ENCODE peak calls at places on chromosomes 6 and 20, in seven cellular contexts. One of them, this sample, is unnamed.

GRCh38 chr20:53652859-53653520 is 59.4 kb upstream of the ZNF217 start:
- DNase-seq in bronchial epithelial cell: no peak
- DNase-seq in mucosa of descending colon: no peak
- DNase-seq in glutamatergic neuron: no peak
- DNase-seq in HCT116: no peak
- DNase-seq in activated B cell treated with CpG ODN at 0.5 μM for 24 hours: no peak
- DNase-seq in dorsolateral prefrontal cortex: no peak
- DNase-seq in this sample: no peak

GRCh38 chr6:9138856-9139426 is 703.6 kb upstream of the SLC35B3 start:
- DNase-seq in dorsolateral prefrontal cortex: no peak
- DNase-seq in glutamatergic neuron: no peak
- DNase-seq in HCT116: no peak
- DNase-seq in activated B cell treated with CpG ODN at 0.5 μM for 24 hours: no peak
- DNase-seq in bronchial epithelial cell: no peak
- DNase-seq in mucosa of descending colon: no peak
- DNase-seq in this sample: peak

GRCh38 chr6:160238786-160239751 is 19.6 kb downstream of the SLC22A2 start:
- DNase-seq in HCT116: no peak
- DNase-seq in activated B cell treated with CpG ODN at 0.5 μM for 24 hours: no peak
- DNase-seq in dorsolateral prefrontal cortex: no peak
- DNase-seq in bronchial epithelial cell: peak
- DNase-seq in mucosa of descending colon: no peak
- DNase-seq in glutamatergic neuron: no peak
- DNase-seq in this sample: peak

GRCh38 chr20:59939879-59940128 is 301 bp downstream of the PPP1R3D start:
- DNase-seq in glutamatergic neuron: peak
- DNase-seq in bronchial epithelial cell: no peak
- DNase-seq in mucosa of descending colon: peak
- DNase-seq in HCT116: no peak
- DNase-seq in activated B cell treated with CpG ODN at 0.5 μM for 24 hours: no peak
- DNase-seq in dorsolateral prefrontal cortex: no peak
- DNase-seq in this sample: no peak

GRCh38 chr20:15842872-15843271 is 730.4 kb downstream of the KIF16B start:
- DNase-seq in activated B cell treated with CpG ODN at 0.5 μM for 24 hours: no peak
- DNase-seq in dorsolateral prefrontal cortex: no peak
- DNase-seq in glutamatergic neuron: no peak
- DNase-seq in HCT116: no peak
- DNase-seq in bronchial epithelial cell: peak
- DNase-seq in mucosa of descending colon: no peak
- DNase-seq in this sample: no peak

GRCh38 chr6:101401792-101402617 is 8.5 kb downstream of the GRIK2 start:
- DNase-seq in HCT116: no peak
- DNase-seq in mucosa of descending colon: no peak
- DNase-seq in glutamatergic neuron: peak
- DNase-seq in dorsolateral prefrontal cortex: no peak
- DNase-seq in activated B cell treated with CpG ODN at 0.5 μM for 24 hours: no peak
- DNase-seq in bronchial epithelial cell: no peak
- DNase-seq in this sample: no peak

GRCh38 chr6:128641701-128642100 is 121.3 kb upstream of the PTPRK start:
- DNase-seq in dorsolateral prefrontal cortex: no peak
- DNase-seq in mucosa of descending colon: no peak
- DNase-seq in activated B cell treated with CpG ODN at 0.5 μM for 24 hours: no peak
- DNase-seq in HCT116: no peak
- DNase-seq in glutamatergic neuron: no peak
- DNase-seq in bronchial epithelial cell: peak
- DNase-seq in this sample: peak

GRCh38 chr20:25223179-25223661 is 24.7 kb upstream of the PYGB start:
- DNase-seq in HCT116: peak
- DNase-seq in dorsolateral prefrontal cortex: no peak
- DNase-seq in mucosa of descending colon: peak
- DNase-seq in bronchial epithelial cell: peak
- DNase-seq in activated B cell treated with CpG ODN at 0.5 μM for 24 hours: no peak
- DNase-seq in glutamatergic neuron: no peak
- DNase-seq in this sample: peak

GRCh38 chr6:166463363-166464067 is 80.8 kb upstream of the MPC1 start:
- DNase-seq in glutamatergic neuron: peak
- DNase-seq in bronchial epithelial cell: no peak
- DNase-seq in activated B cell treated with CpG ODN at 0.5 μM for 24 hours: no peak
- DNase-seq in mucosa of descending colon: no peak
- DNase-seq in HCT116: no peak
- DNase-seq in dorsolateral prefrontal cortex: no peak
- DNase-seq in this sample: no peak

GRCh38 chr6:41325446-41326066 is 9.9 kb upstream of the NCR2 start:
- DNase-seq in HCT116: no peak
- DNase-seq in mucosa of descending colon: no peak
- DNase-seq in activated B cell treated with CpG ODN at 0.5 μM for 24 hours: no peak
- DNase-seq in dorsolateral prefrontal cortex: no peak
- DNase-seq in glutamatergic neuron: no peak
- DNase-seq in bronchial epithelial cell: no peak
- DNase-seq in this sample: no peak

GRCh38 chr20:62433655-62434054 is 6.3 kb upstream of the RBBP8NL start:
- DNase-seq in activated B cell treated with CpG ODN at 0.5 μM for 24 hours: no peak
- DNase-seq in glutamatergic neuron: no peak
- DNase-seq in mucosa of descending colon: peak
- DNase-seq in HCT116: no peak
- DNase-seq in bronchial epithelial cell: no peak
- DNase-seq in dorsolateral prefrontal cortex: no peak
- DNase-seq in this sample: no peak

GRCh38 chr20:24802286-24802820 is 146.7 kb upstream of the CST7 start:
- DNase-seq in HCT116: no peak
- DNase-seq in dorsolateral prefrontal cortex: no peak
- DNase-seq in mucosa of descending colon: no peak
- DNase-seq in glutamatergic neuron: no peak
- DNase-seq in bronchial epithelial cell: no peak
- DNase-seq in activated B cell treated with CpG ODN at 0.5 μM for 24 hours: no peak
- DNase-seq in this sample: no peak

GRCh38 chr6:9896806-9897205 is 518.1 kb downstream of the TFAP2A start:
- DNase-seq in glutamatergic neuron: no peak
- DNase-seq in HCT116: no peak
- DNase-seq in mucosa of descending colon: no peak
- DNase-seq in activated B cell treated with CpG ODN at 0.5 μM for 24 hours: no peak
- DNase-seq in dorsolateral prefrontal cortex: no peak
- DNase-seq in bronchial epithelial cell: peak
- DNase-seq in this sample: no peak

GRCh38 chr20:4661191-4661590 is 60.5 kb upstream of the PRND start:
- DNase-seq in glutamatergic neuron: no peak
- DNase-seq in HCT116: no peak
- DNase-seq in dorsolateral prefrontal cortex: no peak
- DNase-seq in activated B cell treated with CpG ODN at 0.5 μM for 24 hours: no peak
- DNase-seq in bronchial epithelial cell: no peak
- DNase-seq in mucosa of descending colon: no peak
- DNase-seq in this sample: no peak

GRCh38 chr6:65155083-65155482 is 551.9 kb downstream of the EYS start:
- DNase-seq in dorsolateral prefrontal cortex: no peak
- DNase-seq in bronchial epithelial cell: no peak
- DNase-seq in mucosa of descending colon: no peak
- DNase-seq in glutamatergic neuron: no peak
- DNase-seq in HCT116: no peak
- DNase-seq in activated B cell treated with CpG ODN at 0.5 μM for 24 hours: no peak
- DNase-seq in this sample: no peak

DNA sequence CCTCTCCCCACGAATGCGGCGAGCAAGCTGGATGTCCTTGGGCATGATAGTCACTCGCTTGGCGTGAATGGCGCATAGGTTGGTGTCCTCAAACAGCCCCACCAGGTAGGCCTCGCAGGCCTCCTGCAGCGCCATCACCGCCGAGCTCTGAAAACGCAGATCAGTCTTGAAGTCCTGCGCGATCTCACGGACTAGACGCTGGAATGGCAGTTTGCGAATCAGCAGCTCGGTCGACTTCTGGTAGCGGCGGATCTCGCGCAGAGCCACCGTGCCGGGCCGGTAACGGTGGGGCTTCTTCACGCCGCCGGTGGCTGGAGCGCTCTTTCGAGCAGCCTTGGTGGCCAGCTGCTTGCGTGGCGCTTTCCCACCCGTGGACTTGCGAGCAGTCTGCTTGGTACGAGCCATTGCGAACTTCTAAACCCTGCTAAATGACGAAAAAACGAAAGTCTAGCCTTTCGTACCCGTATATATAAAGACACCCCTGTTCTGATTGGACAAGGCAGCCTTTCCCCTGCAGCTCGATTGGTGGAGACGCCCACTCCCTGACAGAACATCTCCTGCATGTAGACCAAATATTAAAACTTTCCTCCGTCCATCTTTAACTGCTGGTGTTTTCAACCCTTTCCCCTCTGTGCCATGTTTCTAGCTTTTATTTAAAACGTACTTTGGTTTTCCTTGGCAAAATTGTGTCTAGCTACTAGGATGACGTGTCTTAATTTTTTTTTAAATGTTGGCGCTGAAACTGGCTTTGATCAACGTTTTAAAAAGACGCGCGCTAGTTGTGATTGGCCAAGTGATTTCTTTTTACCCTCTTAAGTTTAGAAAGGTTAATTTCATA is 109.8 kb downstream of the HFE start:
- DNase-seq in glutamatergic neuron: peak
- DNase-seq in bronchial epithelial cell: peak
- DNase-seq in mucosa of descending colon: peak
- DNase-seq in HCT116: peak
- DNase-seq in activated B cell treated with CpG ODN at 0.5 μM for 24 hours: peak
- DNase-seq in dorsolateral prefrontal cortex: peak
- DNase-seq in this sample: peak
- TF ChIP-seq CTCF in glutamatergic neuron: no peak
- TF ChIP-seq CTCF in bronchial epithelial cell: peak
- TF ChIP-seq CTCF in mucosa of descending colon: no peak
- TF ChIP-seq CTCF in HCT116: no peak
- TF ChIP-seq CTCF in activated B cell treated with CpG ODN at 0.5 μM for 24 hours: no peak
- TF ChIP-seq CTCF in dorsolateral prefrontal cortex: no peak
- TF ChIP-seq CTCF in this sample: no peak

GRCh38 chr6:12151433-12151820 is 138.7 kb upstream of the EDN1 start:
- DNase-seq in glutamatergic neuron: no peak
- DNase-seq in dorsolateral prefrontal cortex: no peak
- DNase-seq in mucosa of descending colon: no peak
- DNase-seq in activated B cell treated with CpG ODN at 0.5 μM for 24 hours: no peak
- DNase-seq in bronchial epithelial cell: no peak
- DNase-seq in HCT116: no peak
- DNase-seq in this sample: no peak

GRCh38 chr6:12149944-12150510 is 137.9 kb downstream of the HIVEP1 start:
- DNase-seq in dorsolateral prefrontal cortex: no peak
- DNase-seq in HCT116: no peak
- DNase-seq in glutamatergic neuron: no peak
- DNase-seq in bronchial epithelial cell: no peak
- DNase-seq in activated B cell treated with CpG ODN at 0.5 μM for 24 hours: no peak
- DNase-seq in mucosa of descending colon: no peak
- DNase-seq in this sample: no peak

GRCh38 chr6:12152023-12152960 is 137.9 kb upstream of the EDN1 start:
- DNase-seq in HCT116: no peak
- DNase-seq in glutamatergic neuron: no peak
- DNase-seq in activated B cell treated with CpG ODN at 0.5 μM for 24 hours: no peak
- DNase-seq in dorsolateral prefrontal cortex: no peak
- DNase-seq in bronchial epithelial cell: no peak
- DNase-seq in mucosa of descending colon: no peak
- DNase-seq in this sample: no peak

GRCh38 chr6:12148841-12149240 is 136.7 kb downstream of the HIVEP1 start:
- DNase-seq in activated B cell treated with CpG ODN at 0.5 μM for 24 hours: no peak
- DNase-seq in HCT116: no peak
- DNase-seq in bronchial epithelial cell: no peak
- DNase-seq in glutamatergic neuron: no peak
- DNase-seq in mucosa of descending colon: no peak
- DNase-seq in dorsolateral prefrontal cortex: no peak
- DNase-seq in this sample: no peak

GRCh38 chr6:12150812-12151432 is 138.8 kb downstream of the HIVEP1 start:
- DNase-seq in dorsolateral prefrontal cortex: peak
- DNase-seq in mucosa of descending colon: peak
- DNase-seq in glutamatergic neuron: peak
- DNase-seq in activated B cell treated with CpG ODN at 0.5 μM for 24 hours: no peak
- DNase-seq in HCT116: peak
- DNase-seq in bronchial epithelial cell: peak
- DNase-seq in this sample: no peak
- TF ChIP-seq CTCF in dorsolateral prefrontal cortex: peak
- TF ChIP-seq CTCF in mucosa of descending colon: peak
- TF ChIP-seq CTCF in glutamatergic neuron: peak
- TF ChIP-seq CTCF in activated B cell treated with CpG ODN at 0.5 μM for 24 hours: no peak
- TF ChIP-seq CTCF in HCT116: peak
- TF ChIP-seq CTCF in bronchial epithelial cell: peak
- TF ChIP-seq CTCF in this sample: peak

DNA sequence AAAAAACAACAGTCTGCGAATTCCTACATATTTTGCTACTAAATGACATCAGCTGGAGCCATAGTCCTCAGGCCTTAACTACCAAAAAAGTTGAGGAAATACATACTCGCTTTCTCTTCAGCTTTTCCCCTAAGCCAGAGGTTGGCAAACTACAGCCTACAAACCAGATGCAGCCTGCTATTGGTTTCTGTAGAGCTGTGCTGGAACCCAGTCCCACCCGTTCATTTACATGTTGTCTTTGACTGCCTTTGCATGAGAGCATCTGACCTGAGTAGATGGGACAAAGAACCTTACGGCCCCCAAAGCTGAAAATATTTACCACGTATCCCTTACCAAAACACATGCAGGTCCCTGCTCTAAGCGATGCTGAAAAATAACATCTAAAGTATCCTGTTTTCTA is 124.3 kb downstream of the PRKN start:
- DNase-seq in activated B cell treated with CpG ODN at 0.5 μM for 24 hours: no peak
- DNase-seq in glutamatergic neuron: no peak
- DNase-seq in HCT116: no peak
- DNase-seq in bronchial epithelial cell: no peak
- DNase-seq in dorsolateral prefrontal cortex: no peak
- DNase-seq in mucosa of descending colon: no peak
- DNase-seq in this sample: no peak
- TF ChIP-seq CTCF in activated B cell treated with CpG ODN at 0.5 μM for 24 hours: no peak
- TF ChIP-seq CTCF in glutamatergic neuron: no peak
- TF ChIP-seq CTCF in HCT116: no peak
- TF ChIP-seq CTCF in bronchial epithelial cell: no peak
- TF ChIP-seq CTCF in dorsolateral prefrontal cortex: no peak
- TF ChIP-seq CTCF in mucosa of descending colon: no peak
- TF ChIP-seq CTCF in this sample: no peak

GRCh38 chr6:158505194-158505593 is 54.7 kb upstream of the TMEM181 start:
- DNase-seq in HCT116: no peak
- DNase-seq in bronchial epithelial cell: no peak
- DNase-seq in glutamatergic neuron: no peak
- DNase-seq in mucosa of descending colon: no peak
- DNase-seq in dorsolateral prefrontal cortex: no peak
- DNase-seq in activated B cell treated with CpG ODN at 0.5 μM for 24 hours: no peak
- DNase-seq in this sample: no peak

GRCh38 chr6:158503846-158504245 is 56.0 kb upstream of the TMEM181 start:
- DNase-seq in bronchial epithelial cell: no peak
- DNase-seq in dorsolateral prefrontal cortex: no peak
- DNase-seq in mucosa of descending colon: no peak
- DNase-seq in HCT116: no peak
- DNase-seq in glutamatergic neuron: no peak
- DNase-seq in activated B cell treated with CpG ODN at 0.5 μM for 24 hours: no peak
- DNase-seq in this sample: no peak

GRCh38 chr6:158508450-158508849 is 51.4 kb upstream of the TMEM181 start:
- DNase-seq in mucosa of descending colon: no peak
- DNase-seq in glutamatergic neuron: no peak
- DNase-seq in activated B cell treated with CpG ODN at 0.5 μM for 24 hours: no peak
- DNase-seq in HCT116: no peak
- DNase-seq in dorsolateral prefrontal cortex: no peak
- DNase-seq in bronchial epithelial cell: no peak
- DNase-seq in this sample: no peak

GRCh38 chr6:158507174-158507573 is 52.7 kb upstream of the TMEM181 start:
- DNase-seq in mucosa of descending colon: no peak
- DNase-seq in glutamatergic neuron: no peak
- DNase-seq in dorsolateral prefrontal cortex: no peak
- DNase-seq in HCT116: no peak
- DNase-seq in activated B cell treated with CpG ODN at 0.5 μM for 24 hours: no peak
- DNase-seq in bronchial epithelial cell: no peak
- DNase-seq in this sample: no peak

DNA sequence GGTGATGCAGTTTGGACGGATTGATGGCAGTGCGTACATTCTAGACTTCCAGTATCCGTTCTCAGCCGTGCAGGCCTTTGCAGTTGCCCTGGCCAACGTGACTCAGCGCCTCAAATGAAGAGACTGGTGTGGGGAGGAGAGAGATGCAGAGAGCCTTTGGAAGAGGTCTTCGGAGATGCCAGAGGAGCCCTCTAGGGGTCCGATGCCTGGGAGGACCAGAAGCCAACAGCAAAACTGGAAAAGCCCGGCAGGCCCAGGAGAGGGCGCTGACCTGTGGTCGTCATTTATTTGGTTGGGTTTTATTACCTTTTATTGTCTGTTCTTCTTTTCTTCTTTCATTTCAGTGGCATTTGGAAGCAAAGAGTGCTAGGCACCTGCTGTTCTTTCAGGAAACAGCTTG is 53.3 kb upstream of the TMEM181 start:
- DNase-seq in dorsolateral prefrontal cortex: no peak
- DNase-seq in bronchial epithelial cell: no peak
- DNase-seq in mucosa of descending colon: no peak
- DNase-seq in glutamatergic neuron: peak
- DNase-seq in activated B cell treated with CpG ODN at 0.5 μM for 24 hours: no peak
- DNase-seq in HCT116: no peak
- DNase-seq in this sample: no peak
- TF ChIP-seq CTCF in dorsolateral prefrontal cortex: peak
- TF ChIP-seq CTCF in bronchial epithelial cell: peak
- TF ChIP-seq CTCF in mucosa of descending colon: no peak
- TF ChIP-seq CTCF in glutamatergic neuron: peak
- TF ChIP-seq CTCF in activated B cell treated with CpG ODN at 0.5 μM for 24 hours: no peak
- TF ChIP-seq CTCF in HCT116: peak
- TF ChIP-seq CTCF in this sample: peak

This sample was measured in fibroblast of mammary gland.